ENCODE peak calls at places on chromosomes 16 and 17, in five cellular contexts. One of them, this sample, is unnamed.

GRCh38 chr16:2002406-2003230 is 7.0 kb downstream of the ZNF598 start:
- DNase-seq in nephron progenitor cell: no peak
- DNase-seq in astrocyte of the spinal cord: no peak
- DNase-seq in psoas muscle: peak
- DNase-seq in neural crest cell: no peak
- DNase-seq in this sample: no peak

GRCh38 chr17:61806081-61806828 is 57.1 kb downstream of the BRIP1 start:
- DNase-seq in nephron progenitor cell: no peak
- DNase-seq in astrocyte of the spinal cord: no peak
- DNase-seq in psoas muscle: no peak
- DNase-seq in neural crest cell: no peak
- DNase-seq in this sample: no peak

GRCh38 chr16:22204091-22204655 is 1.9 kb upstream of the EEF2K start:
- DNase-seq in nephron progenitor cell: no peak
- DNase-seq in astrocyte of the spinal cord: no peak
- DNase-seq in psoas muscle: no peak
- DNase-seq in neural crest cell: no peak
- DNase-seq in this sample: no peak

GRCh38 chr16:30557397-30557949 is 701 bp downstream of the ZNF764 start:
- DNase-seq in nephron progenitor cell: no peak
- DNase-seq in astrocyte of the spinal cord: no peak
- DNase-seq in psoas muscle: peak
- DNase-seq in neural crest cell: no peak
- DNase-seq in this sample: peak

GRCh38 chr16:8863594-8864424 is 5.0 kb downstream of the CARHSP1 start:
- DNase-seq in nephron progenitor cell: peak
- DNase-seq in astrocyte of the spinal cord: no peak
- DNase-seq in psoas muscle: peak
- DNase-seq in neural crest cell: no peak
- DNase-seq in this sample: no peak

GRCh38 chr16:1428511-1428910 is 2.4 kb upstream of the PERCC1 start:
- DNase-seq in nephron progenitor cell: peak
- DNase-seq in astrocyte of the spinal cord: no peak
- DNase-seq in psoas muscle: peak
- DNase-seq in neural crest cell: no peak
- DNase-seq in this sample: peak

GRCh38 chr16:65576139-65576538 is 454.3 kb upstream of the CDH11 start:
- DNase-seq in nephron progenitor cell: no peak
- DNase-seq in astrocyte of the spinal cord: no peak
- DNase-seq in psoas muscle: no peak
- DNase-seq in neural crest cell: no peak
- DNase-seq in this sample: no peak

GRCh38 chr16:73997340-73997711 is 299.3 kb upstream of the PSMD7 start:
- DNase-seq in nephron progenitor cell: no peak
- DNase-seq in astrocyte of the spinal cord: no peak
- DNase-seq in psoas muscle: no peak
- DNase-seq in neural crest cell: no peak
- DNase-seq in this sample: no peak

GRCh38 chr17:29807520-29808361 is 122.3 kb downstream of the SSH2 start:
- DNase-seq in nephron progenitor cell: peak
- DNase-seq in astrocyte of the spinal cord: peak
- DNase-seq in psoas muscle: peak
- DNase-seq in neural crest cell: peak
- DNase-seq in this sample: peak

GRCh38 chr17:51258756-51259573 is 884 bp downstream of the MBTD1 start:
- DNase-seq in nephron progenitor cell: peak
- DNase-seq in astrocyte of the spinal cord: no peak
- DNase-seq in psoas muscle: no peak
- DNase-seq in neural crest cell: no peak
- DNase-seq in this sample: peak

GRCh38 chr16:27318399-27319256 is 4.9 kb downstream of the IL4R start:
- DNase-seq in nephron progenitor cell: no peak
- DNase-seq in astrocyte of the spinal cord: peak
- DNase-seq in psoas muscle: peak
- DNase-seq in neural crest cell: no peak
- DNase-seq in this sample: peak

GRCh38 chr16:59698341-59698979 is 964.3 kb upstream of the GOT2 start:
- DNase-seq in nephron progenitor cell: no peak
- DNase-seq in astrocyte of the spinal cord: peak
- DNase-seq in psoas muscle: no peak
- DNase-seq in neural crest cell: no peak
- DNase-seq in this sample: no peak

GRCh38 chr17:28173071-28173561 is 130.6 kb downstream of the NLK start:
- DNase-seq in nephron progenitor cell: no peak
- DNase-seq in astrocyte of the spinal cord: no peak
- DNase-seq in psoas muscle: no peak
- DNase-seq in neural crest cell: no peak
- DNase-seq in this sample: no peak

GRCh38 chr17:29621751-29622194 is 939 bp downstream of the CORO6 start:
- DNase-seq in nephron progenitor cell: no peak
- DNase-seq in astrocyte of the spinal cord: no peak
- DNase-seq in psoas muscle: peak
- DNase-seq in neural crest cell: no peak
- DNase-seq in this sample: no peak

GRCh38 chr17:82299452-82299851 is 18.0 kb downstream of the CD7 start:
- DNase-seq in nephron progenitor cell: no peak
- DNase-seq in astrocyte of the spinal cord: no peak
- DNase-seq in psoas muscle: no peak
- DNase-seq in neural crest cell: no peak
- DNase-seq in this sample: no peak

GRCh38 chr16:71610936-71611871 is 14.8 kb upstream of the MARVELD3 start:
- DNase-seq in nephron progenitor cell: peak
- DNase-seq in astrocyte of the spinal cord: peak
- DNase-seq in psoas muscle: peak
- DNase-seq in neural crest cell: peak
- DNase-seq in this sample: peak

GRCh38 chr16:30377812-30378235 is 3.2 kb downstream of the MYL11 start:
- DNase-seq in nephron progenitor cell: peak
- DNase-seq in astrocyte of the spinal cord: peak
- DNase-seq in psoas muscle: peak
- DNase-seq in neural crest cell: peak
- DNase-seq in this sample: peak

GRCh38 chr16:65070831-65071230 is 51.0 kb downstream of the CDH11 start:
- DNase-seq in nephron progenitor cell: no peak
- DNase-seq in astrocyte of the spinal cord: peak
- DNase-seq in psoas muscle: peak
- DNase-seq in neural crest cell: peak
- DNase-seq in this sample: no peak

GRCh38 chr17:27491713-27492190 is 35.5 kb downstream of the KSR1 start:
- DNase-seq in nephron progenitor cell: peak
- DNase-seq in astrocyte of the spinal cord: no peak
- DNase-seq in psoas muscle: no peak
- DNase-seq in neural crest cell: peak
- DNase-seq in this sample: no peak

GRCh38 chr16:23080329-23080728 is 68.9 kb downstream of the USP31 start:
- DNase-seq in nephron progenitor cell: no peak
- DNase-seq in astrocyte of the spinal cord: no peak
- DNase-seq in psoas muscle: no peak
- DNase-seq in neural crest cell: no peak
- DNase-seq in this sample: no peak

GRCh38 chr16:85969159-85969558 is 70.2 kb downstream of the IRF8 start:
- DNase-seq in nephron progenitor cell: no peak
- DNase-seq in astrocyte of the spinal cord: peak
- DNase-seq in psoas muscle: no peak
- DNase-seq in neural crest cell: no peak
- DNase-seq in this sample: no peak

GRCh38 chr17:8659758-8660410 is 29.4 kb upstream of the MYH10 start:
- DNase-seq in nephron progenitor cell: no peak
- DNase-seq in astrocyte of the spinal cord: no peak
- DNase-seq in psoas muscle: no peak
- DNase-seq in neural crest cell: no peak
- DNase-seq in this sample: no peak
- TF ChIP-seq CTCF in nephron progenitor cell: no peak
- TF ChIP-seq CTCF in astrocyte of the spinal cord: no peak
- TF ChIP-seq CTCF in psoas muscle: no peak
- TF ChIP-seq CTCF in neural crest cell: no peak
- TF ChIP-seq CTCF in this sample: no peak

GRCh38 chr17:46195939-46196338 is 2.7 kb upstream of the KANSL1 start:
- DNase-seq in nephron progenitor cell: no peak
- DNase-seq in astrocyte of the spinal cord: no peak
- DNase-seq in psoas muscle: no peak
- DNase-seq in neural crest cell: no peak
- DNase-seq in this sample: no peak

GRCh38 chr17:46195217-46195855 is 2.1 kb upstream of the KANSL1 start:
- DNase-seq in nephron progenitor cell: no peak
- DNase-seq in astrocyte of the spinal cord: no peak
- DNase-seq in psoas muscle: no peak
- DNase-seq in neural crest cell: no peak
- DNase-seq in this sample: no peak

GRCh38 chr17:46193246-46193625 is at the start of gene KANSL1:
- DNase-seq in nephron progenitor cell: peak
- DNase-seq in astrocyte of the spinal cord: peak
- DNase-seq in psoas muscle: peak
- DNase-seq in neural crest cell: peak
- DNase-seq in this sample: peak

GRCh38 chr17:46193626-46194392 is 580 bp upstream of the KANSL1 start:
- DNase-seq in nephron progenitor cell: peak
- DNase-seq in astrocyte of the spinal cord: peak
- DNase-seq in psoas muscle: peak
- DNase-seq in neural crest cell: peak
- DNase-seq in this sample: peak

DNA sequence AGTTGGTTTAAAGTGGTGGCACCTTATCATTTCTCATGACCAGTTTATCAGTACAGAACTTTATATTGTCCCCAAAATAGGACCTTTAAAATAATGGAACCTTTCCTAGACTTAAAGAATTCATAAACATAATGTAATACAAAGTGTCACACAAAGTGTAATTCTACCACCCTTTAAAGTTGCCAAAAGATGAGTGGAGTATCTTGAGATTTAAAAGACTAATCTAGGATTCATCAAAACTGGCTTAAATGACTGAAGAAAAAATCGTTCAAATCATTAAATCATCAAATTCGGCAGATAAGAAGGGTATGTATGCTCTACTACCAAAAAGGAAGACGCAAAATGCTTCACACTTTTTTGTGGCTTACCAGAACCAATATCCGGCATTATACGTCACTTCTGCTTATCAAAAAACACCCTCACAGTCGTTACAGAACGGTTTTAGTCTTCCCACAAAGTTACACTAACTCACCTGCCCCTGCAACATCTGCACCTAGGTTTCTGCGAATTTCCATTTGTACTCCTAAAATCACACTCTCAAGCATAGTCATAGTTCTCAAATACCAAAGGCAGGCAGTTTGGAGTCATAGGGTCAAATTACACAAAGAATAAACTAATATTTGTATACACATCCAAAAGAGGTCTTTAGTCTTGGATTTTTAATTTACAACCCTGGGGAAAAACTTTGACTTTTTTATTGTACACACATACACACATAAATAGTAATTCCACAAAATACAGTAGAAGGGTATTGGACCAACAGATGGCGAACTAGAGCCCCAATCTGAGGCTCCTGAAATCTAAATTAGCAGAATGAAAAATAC is 1.4 kb upstream of the KANSL1 start:
- DNase-seq in nephron progenitor cell: peak
- DNase-seq in astrocyte of the spinal cord: peak
- DNase-seq in psoas muscle: no peak
- DNase-seq in neural crest cell: no peak
- DNase-seq in this sample: peak
- TF ChIP-seq CTCF in nephron progenitor cell: peak
- TF ChIP-seq CTCF in astrocyte of the spinal cord: peak
- TF ChIP-seq CTCF in psoas muscle: peak
- TF ChIP-seq CTCF in neural crest cell: peak
- TF ChIP-seq CTCF in this sample: peak

GRCh38 chr16:5427571-5427970 is 330.0 kb upstream of the EEF2KMT start:
- DNase-seq in nephron progenitor cell: no peak
- DNase-seq in astrocyte of the spinal cord: no peak
- DNase-seq in psoas muscle: no peak
- DNase-seq in neural crest cell: no peak
- DNase-seq in this sample: no peak

GRCh38 chr16:5432166-5432565 is 334.6 kb upstream of the EEF2KMT start:
- DNase-seq in nephron progenitor cell: no peak
- DNase-seq in astrocyte of the spinal cord: no peak
- DNase-seq in psoas muscle: no peak
- DNase-seq in neural crest cell: no peak
- DNase-seq in this sample: no peak

GRCh38 chr16:5430598-5430997 is 333.0 kb upstream of the EEF2KMT start:
- DNase-seq in nephron progenitor cell: no peak
- DNase-seq in astrocyte of the spinal cord: no peak
- DNase-seq in psoas muscle: no peak
- DNase-seq in neural crest cell: no peak
- DNase-seq in this sample: no peak

DNA sequence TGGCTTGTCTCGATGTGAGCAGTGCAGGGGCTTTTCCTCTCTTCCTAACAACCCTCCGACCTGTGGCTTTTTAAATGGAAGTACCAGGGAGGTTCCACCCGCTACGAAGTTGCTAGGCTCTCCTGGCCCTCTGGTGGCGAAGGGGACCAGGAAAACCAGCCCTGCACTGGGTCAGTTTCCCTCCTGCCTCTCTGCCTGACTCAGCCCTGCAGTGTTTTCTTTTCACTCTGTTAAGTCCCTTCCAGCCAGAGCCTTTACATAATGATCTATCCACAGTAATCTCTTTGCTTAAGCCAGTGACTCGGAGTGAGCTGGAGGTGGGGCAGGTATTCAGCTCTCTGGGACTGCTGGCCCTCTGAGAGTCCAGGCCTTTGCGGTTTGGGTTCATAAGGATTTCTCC is 331.3 kb upstream of the EEF2KMT start:
- DNase-seq in nephron progenitor cell: peak
- DNase-seq in astrocyte of the spinal cord: no peak
- DNase-seq in psoas muscle: no peak
- DNase-seq in neural crest cell: no peak
- DNase-seq in this sample: peak
- TF ChIP-seq CTCF in nephron progenitor cell: peak
- TF ChIP-seq CTCF in astrocyte of the spinal cord: no peak
- TF ChIP-seq CTCF in psoas muscle: no peak
- TF ChIP-seq CTCF in neural crest cell: peak
- TF ChIP-seq CTCF in this sample: peak

GRCh38 chr16:51939371-51940005 is 607.5 kb downstream of the TOX3 start:
- DNase-seq in nephron progenitor cell: peak
- DNase-seq in astrocyte of the spinal cord: no peak
- DNase-seq in psoas muscle: no peak
- DNase-seq in neural crest cell: no peak
- DNase-seq in this sample: no peak

GRCh38 chr16:51938861-51939260 is 608.1 kb downstream of the TOX3 start:
- DNase-seq in nephron progenitor cell: no peak
- DNase-seq in astrocyte of the spinal cord: no peak
- DNase-seq in psoas muscle: no peak
- DNase-seq in neural crest cell: no peak
- DNase-seq in this sample: no peak

GRCh38 chr16:51940183-51940582 is 606.8 kb downstream of the TOX3 start:
- DNase-seq in nephron progenitor cell: no peak
- DNase-seq in astrocyte of the spinal cord: no peak
- DNase-seq in psoas muscle: no peak
- DNase-seq in neural crest cell: no peak
- DNase-seq in this sample: no peak

GRCh38 chr16:51937771-51938170 is 609.2 kb downstream of the TOX3 start:
- DNase-seq in nephron progenitor cell: no peak
- DNase-seq in astrocyte of the spinal cord: peak
- DNase-seq in psoas muscle: no peak
- DNase-seq in neural crest cell: no peak
- DNase-seq in this sample: no peak

DNA sequence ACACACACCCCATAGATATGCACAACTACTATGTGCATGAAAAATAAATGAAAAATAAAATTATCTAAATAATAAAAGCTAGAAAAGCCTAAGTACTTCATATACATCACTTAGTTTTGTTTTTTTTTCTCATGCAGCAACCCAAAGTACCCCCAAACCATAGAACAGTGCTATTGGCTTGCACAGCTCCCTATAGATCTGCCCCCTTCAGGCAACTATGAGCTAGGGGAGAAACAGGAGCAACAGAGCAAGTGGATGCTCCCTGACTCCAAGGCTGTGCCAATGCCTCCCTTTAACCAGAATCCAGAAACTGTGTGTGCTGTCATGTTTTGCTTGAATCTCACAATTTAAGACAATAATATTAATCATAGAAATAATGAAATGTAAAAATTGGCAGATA is 605.5 kb downstream of the TOX3 start:
- DNase-seq in nephron progenitor cell: no peak
- DNase-seq in astrocyte of the spinal cord: no peak
- DNase-seq in psoas muscle: no peak
- DNase-seq in neural crest cell: no peak
- DNase-seq in this sample: no peak
- TF ChIP-seq CTCF in nephron progenitor cell: no peak
- TF ChIP-seq CTCF in astrocyte of the spinal cord: peak
- TF ChIP-seq CTCF in psoas muscle: no peak
- TF ChIP-seq CTCF in neural crest cell: no peak
- TF ChIP-seq CTCF in this sample: no peak